ENCODE peak calls at places on chromosome X, in ten cellular contexts. V is sciatic nerve; H is NCI-H748 treated with DMSO at 0.1 percent for 48 hours; K is aorta; E is CD8-positive, alpha-beta T cell; Q is pancreas; C is A673; W is activated gamma-delta T cell treated with anti-CD3 and anti-CD28 coated beads, Interleukin-2, amount 50 U/mL, for 16 hours; S is NAMALWA; F is brain microvascular endothelial cell. I is an unnamed sample.

GRCh38 chrX:16832301-16832700 is 37.9 kb downstream of the RBBP7 start:
- DNase-seq in K (no peak), W (no peak), Q (no peak), E (no peak), F (no peak), H (no peak), C (no peak), V (no peak), S (no peak), I (no peak)

GRCh38 chrX:106963111-106963510 is 36.9 kb downstream of the MORC4 start:
- DNase-seq in Q (no peak), S (no peak), H (no peak), V (no peak), E (no peak), F (no peak), K (no peak), W (no peak), C (no peak), I (no peak)

GRCh38 chrX:154411981-154412340 is 622 bp downstream of the TAFAZZIN start:
- DNase-seq in S (peak; percentile 54), H (peak; percentile 20), K (peak; percentile 79), F (no peak), V (peak; percentile 79), Q (no peak), W (no peak), C (peak; percentile 48), E (no peak), I (peak; percentile 78)

GRCh38 chrX:53682885-53683555 is 3.5 kb downstream of the HUWE1 start:
- DNase-seq in V (no peak), W (no peak), S (peak; percentile 78), E (peak; percentile 1), F (peak; percentile 51), Q (no peak), K (no peak), H (peak; percentile 34), C (peak; percentile 66), I (no peak)

GRCh38 chrX:41236629-41237028 is 97.3 kb upstream of the DDX3X start:
- DNase-seq in Q (no peak), K (no peak), C (no peak), W (no peak), V (no peak), H (no peak), F (no peak), S (peak; percentile 21), E (no peak), I (no peak)

GRCh38 chrX:41152221-41152620 is 67.0 kb downstream of the USP9X start:
- DNase-seq in F (no peak), V (no peak), C (no peak), S (no peak), Q (no peak), W (no peak), K (no peak), E (no peak), H (no peak), I (no peak)

GRCh38 chrX:150984164-150984824 is 1.2 kb downstream of the HMGB3 start:
- DNase-seq in E (no peak), W (no peak), S (no peak), K (no peak), V (no peak), Q (no peak), H (no peak), C (peak; percentile 10), F (no peak), I (no peak)

GRCh38 chrX:19593684-19594083 is 78.4 kb upstream of the MAP3K15 start:
- DNase-seq in C (peak; percentile 72), E (no peak), K (no peak), H (no peak), S (peak; percentile 61), V (no peak), W (peak; percentile 5), F (peak; percentile 16), Q (no peak), I (no peak)

GRCh38 chrX:38886112-38886511 is 84.9 kb downstream of the MID1IP1 start:
- DNase-seq in H (no peak), C (no peak), E (no peak), W (no peak), S (no peak), K (no peak), V (no peak), F (no peak), Q (no peak), I (no peak)

GRCh38 chrX:139566981-139567380 is 36.4 kb downstream of the F9 start:
- DNase-seq in S (no peak), Q (no peak), C (peak; percentile 76), V (no peak), H (no peak), W (no peak), K (no peak), F (no peak), E (no peak), I (no peak)

GRCh38 chrX:12890467-12890866 is 16.0 kb upstream of the TLR8 start:
- DNase-seq in C (no peak), H (no peak), Q (no peak), V (no peak), F (no peak), K (no peak), E (no peak), S (peak; percentile 63), W (no peak), I (no peak)

GRCh38 chrX:100864967-100865366 is 9.2 kb downstream of the NOX1 start:
- DNase-seq in K (no peak), C (no peak), Q (no peak), H (no peak), E (no peak), F (peak; percentile 38), S (no peak), V (no peak), W (no peak), I (no peak)

GRCh38 chrX:153524234-153524633 is 6.8 kb downstream of the ATP2B3 start:
- DNase-seq in V (no peak), C (no peak), H (no peak), K (no peak), E (no peak), S (no peak), W (no peak), F (no peak), Q (no peak), I (no peak)

GRCh38 chrX:107773206-107773605 is 2.4 kb downstream of the TSC22D3 start:
- DNase-seq in C (no peak), F (no peak), E (no peak), S (no peak), V (no peak), H (no peak), Q (no peak), W (no peak), K (no peak), I (no peak)

GRCh38 chrX:145041486-145041885 is 205.8 kb upstream of the SPANXN1 start:
- DNase-seq in Q (no peak), E (no peak), W (no peak), C (no peak), F (no peak), S (no peak), V (no peak), H (no peak), K (no peak), I (no peak)

GRCh38 chrX:119899125-119899524 is 3.4 kb downstream of the AKAP14 start:
- DNase-seq in E (no peak), F (no peak), C (no peak), V (peak; percentile 0), K (no peak), S (no peak), Q (no peak), W (no peak), H (no peak), I (no peak)

GRCh38 chrX:56758456-56758855 is 29.4 kb downstream of the NBDY start:
- DNase-seq in W (no peak), E (no peak), S (no peak), F (no peak), Q (peak; percentile 16), V (no peak), H (no peak), C (no peak), K (no peak), I (no peak)

GRCh38 chrX:134734343-134735001 is 76.2 kb upstream of the PLAC1 start:
- DNase-seq in C (peak; percentile 26), V (no peak), W (no peak), E (no peak), F (no peak), K (no peak), H (no peak), Q (no peak), S (no peak), I (no peak)

GRCh38 chrX:10749113-10749512 is 128.7 kb upstream of the MID1 start:
- DNase-seq in C (no peak), W (no peak), F (peak; percentile 73), Q (no peak), E (no peak), K (no peak), H (no peak), V (no peak), S (no peak), I (no peak)

I was measured in Right ventricle myocardium superior.